ENCODE peak calls at places on chromosomes 13 and 19, in four cellular contexts. C is testis, U is stomach, A is transverse colon. L is an unnamed sample.

GRCh38 chr13:60591348-60591747 is 194.3 kb downstream of the TDRD3 start:
- DNase-seq in C (no peak), U (no peak), A (no peak), L (no peak)

GRCh38 chr19:11291991-11292390 is 4.0 kb upstream of the TSPAN16 start:
- DNase-seq in C (no peak), U (no peak), A (no peak), L (no peak)

GRCh38 chr13:29702912-29703351 is 107.4 kb upstream of the SLC7A1 start:
- DNase-seq in U (no peak), A (no peak), C (no peak), L (no peak)

GRCh38 chr13:76440568-76440967 is 445.6 kb downstream of the KCTD12 start:
- DNase-seq in A (no peak), C (no peak), U (no peak), L (no peak)

GRCh38 chr19:49799271-49799797 is 13.8 kb downstream of the FUZ start:
- DNase-seq in A (no peak), C (no peak), U (no peak), L (no peak)

GRCh38 chr13:109154146-109154545 is 524.7 kb downstream of the MYO16 start:
- DNase-seq in A (no peak), C (peak; percentile 44), U (no peak), L (no peak)

GRCh38 chr19:8682472-8682871 is 16.1 kb downstream of the ACTL9 start:
- DNase-seq in U (no peak), C (no peak), A (no peak), L (no peak)

GRCh38 chr13:112331675-112332074 is 44.5 kb upstream of the SPACA7 start:
- DNase-seq in A (no peak), U (no peak), C (no peak), L (no peak)

GRCh38 chr13:50617134-50617721 is 226.3 kb downstream of the DLEU7 start:
- DNase-seq in C (no peak), A (no peak), U (no peak), L (no peak)

GRCh38 chr19:5292843-5293606 is 47.6 kb downstream of the PTPRS start:
- DNase-seq in C (peak; percentile 69), A (peak; percentile 46), U (peak; percentile 70), L (no peak)

GRCh38 chr13:95228130-95228529 is 73.1 kb downstream of the ABCC4 start:
- DNase-seq in C (no peak), A (no peak), U (no peak), L (no peak)

GRCh38 chr19:4567584-4568071 is 8.1 kb upstream of the SEMA6B start:
- DNase-seq in A (peak; percentile 71), C (peak; percentile 74), U (peak; percentile 62), L (peak; percentile 61)

GRCh38 chr13:110538632-110539031 is 22.9 kb downstream of the RAB20 start:
- DNase-seq in A (peak; percentile 45), C (peak; percentile 75), U (no peak), L (peak; percentile 47)

GRCh38 chr13:79108914-79109643 is 297.0 kb downstream of the RBM26 start:
- DNase-seq in A (no peak), C (no peak), U (no peak), L (no peak)

GRCh38 chr19:13093407-13094284 is 9.0 kb downstream of the LYL1 start:
- DNase-seq in A (peak; percentile 86), C (peak; percentile 82), U (peak; percentile 83), L (peak; percentile 79)

GRCh38 chr19:54041969-54042606 is 21.6 kb downstream of the VSTM1 start:
- DNase-seq in A (no peak), U (no peak), C (no peak), L (no peak)

GRCh38 chr19:4866595-4867424 is 657 bp downstream of the PLIN3 start:
- DNase-seq in C (peak; percentile 75), A (peak; percentile 68), U (peak; percentile 68), L (peak; percentile 78)

GRCh38 chr19:34879563-34879962 is 47.1 kb upstream of the ZNF30 start:
- DNase-seq in U (no peak), C (no peak), A (no peak), L (no peak)

GRCh38 chr13:75365724-75366173 is 116.2 kb downstream of the TBC1D4 start:
- DNase-seq in U (no peak), C (no peak), A (no peak), L (no peak)

GRCh38 chr13:47017476-47017875 is 120.6 kb upstream of the HTR2A start:
- DNase-seq in A (no peak), U (no peak), C (no peak), L (no peak)

GRCh38 chr13:113449693-113450347 is 3.5 kb downstream of the ADPRHL1 start:
- DNase-seq in U (no peak), A (no peak), C (no peak), L (no peak)

GRCh38 chr13:113448545-113448884 is 4.8 kb downstream of the ADPRHL1 start:
- DNase-seq in U (peak; percentile 70), A (peak; percentile 47), C (peak; percentile 51), L (no peak)

GRCh38 chr13:113447596-113447995 is 5.7 kb downstream of the ADPRHL1 start:
- DNase-seq in A (no peak), U (no peak), C (no peak), L (no peak)

GRCh38 chr13:113446488-113446854 is 6.8 kb downstream of the ADPRHL1 start:
- DNase-seq in C (no peak), A (no peak), U (no peak), L (no peak)

DNA sequence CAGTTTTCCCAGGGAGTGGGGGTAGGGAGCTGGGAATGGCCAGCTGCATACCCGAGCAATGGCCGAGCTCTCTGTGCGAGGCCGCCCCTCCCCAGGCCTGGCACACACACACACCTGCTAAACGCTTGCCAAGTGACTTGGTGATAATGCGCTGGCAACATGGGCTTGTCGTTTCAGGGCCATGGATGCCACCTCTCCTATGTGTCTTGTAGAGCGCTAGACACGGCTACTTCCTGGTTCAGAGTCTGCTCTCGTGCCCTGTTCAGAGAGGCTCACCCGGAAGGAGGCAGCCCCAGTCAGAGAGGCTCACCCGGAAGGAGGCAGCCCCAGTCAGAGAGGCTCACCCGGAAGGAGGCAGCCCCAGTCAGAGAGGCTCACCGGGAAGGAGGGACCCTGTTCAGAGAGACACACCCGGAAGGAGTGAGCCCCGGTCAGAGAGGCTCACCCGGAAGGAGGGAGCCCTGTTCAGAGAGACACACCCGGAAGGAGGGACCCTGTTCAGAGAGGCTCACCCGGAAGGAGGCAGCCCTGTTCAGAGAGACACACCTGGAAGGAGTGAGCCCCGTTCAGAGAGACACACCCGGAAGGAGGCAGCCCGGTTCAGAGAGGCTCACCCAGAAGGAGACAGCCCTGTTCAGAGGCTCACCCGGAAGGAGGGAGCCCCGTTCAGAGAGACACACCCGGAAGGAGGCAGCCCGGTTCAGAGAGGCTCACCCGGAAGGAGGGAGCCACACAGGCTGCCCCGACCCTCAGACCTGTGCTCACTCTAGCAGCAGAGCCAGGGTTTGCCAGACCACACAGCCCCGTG is 4.2 kb downstream of the ADPRHL1 start:
- DNase-seq in C (peak; percentile 84), A (peak; percentile 83), U (peak; percentile 86), L (no peak)
- TF ChIP-seq POLR2A in C (no peak), A (peak; percentile 61), U (no peak), L (no peak)

DNA sequence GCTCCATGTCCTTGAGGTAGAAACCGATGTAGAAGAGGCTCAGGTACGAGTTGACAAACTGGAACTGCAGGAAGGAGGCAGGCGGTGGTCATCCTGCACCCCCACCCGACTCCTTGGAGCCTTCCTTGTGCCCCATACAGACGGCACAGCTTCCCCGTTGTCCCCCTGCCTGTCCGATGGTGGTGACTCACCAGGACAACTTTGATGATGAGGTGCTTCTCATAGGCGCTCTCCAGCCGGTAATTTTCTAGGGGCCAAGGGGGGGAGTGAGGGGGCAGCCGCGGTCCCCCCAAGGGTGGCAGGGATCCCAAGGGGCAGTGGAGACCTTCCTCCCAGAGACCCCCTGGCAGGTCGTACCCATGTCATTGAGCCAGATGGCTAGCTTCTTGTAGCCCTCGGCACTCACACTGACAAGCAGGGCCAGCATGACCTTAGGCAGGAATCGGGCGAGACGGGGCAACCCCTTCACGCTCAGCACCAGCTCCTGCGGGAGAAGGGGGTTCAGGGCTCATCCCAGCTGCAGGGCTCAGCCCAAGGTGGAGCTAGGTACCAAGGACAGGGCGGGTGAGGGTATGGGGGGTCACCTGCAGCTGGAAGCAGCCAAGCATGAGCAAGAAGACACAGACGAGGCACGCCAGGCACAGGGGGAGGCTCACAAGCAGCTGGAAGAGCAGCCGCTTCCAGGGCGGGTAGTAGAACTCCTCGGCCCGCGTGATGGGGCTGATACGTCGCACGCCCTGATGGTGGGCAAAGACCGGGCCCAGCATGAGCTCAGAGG is 4.7 kb downstream of the ANO8 start:
- DNase-seq in A (no peak), C (no peak), U (no peak), L (no peak)
- TF ChIP-seq POLR2A in A (no peak), C (no peak), U (no peak), L (no peak)

DNA sequence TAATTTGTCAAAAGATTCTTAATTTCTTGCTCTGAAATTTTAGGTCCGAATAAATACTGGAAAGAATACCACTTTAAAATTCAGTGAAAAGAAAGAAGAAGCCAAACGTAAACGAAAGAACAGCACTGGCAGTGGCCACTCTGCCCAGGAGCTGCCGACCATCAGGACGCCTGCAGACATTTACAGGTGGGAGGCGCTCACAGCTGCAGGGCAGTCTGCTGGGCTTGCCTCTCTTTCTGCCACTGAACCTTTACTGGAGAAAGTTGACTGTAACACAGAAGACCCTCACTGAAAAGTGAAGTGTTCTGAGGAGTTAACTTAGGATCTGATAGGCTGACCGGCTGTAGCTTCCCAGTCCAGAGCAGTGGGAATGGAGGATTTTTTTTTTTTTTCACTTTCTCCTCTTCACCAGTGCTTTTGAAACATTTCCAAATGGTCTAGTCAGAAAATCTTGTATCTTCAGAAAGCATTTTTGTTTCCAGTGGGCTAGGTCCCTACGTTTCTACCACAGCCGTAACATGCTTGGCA is 69.1 kb downstream of the URI1 start:
- DNase-seq in U (no peak), A (no peak), C (no peak), L (no peak)
- TF ChIP-seq POLR2A in U (no peak), A (no peak), C (no peak), L (no peak)

DNA sequence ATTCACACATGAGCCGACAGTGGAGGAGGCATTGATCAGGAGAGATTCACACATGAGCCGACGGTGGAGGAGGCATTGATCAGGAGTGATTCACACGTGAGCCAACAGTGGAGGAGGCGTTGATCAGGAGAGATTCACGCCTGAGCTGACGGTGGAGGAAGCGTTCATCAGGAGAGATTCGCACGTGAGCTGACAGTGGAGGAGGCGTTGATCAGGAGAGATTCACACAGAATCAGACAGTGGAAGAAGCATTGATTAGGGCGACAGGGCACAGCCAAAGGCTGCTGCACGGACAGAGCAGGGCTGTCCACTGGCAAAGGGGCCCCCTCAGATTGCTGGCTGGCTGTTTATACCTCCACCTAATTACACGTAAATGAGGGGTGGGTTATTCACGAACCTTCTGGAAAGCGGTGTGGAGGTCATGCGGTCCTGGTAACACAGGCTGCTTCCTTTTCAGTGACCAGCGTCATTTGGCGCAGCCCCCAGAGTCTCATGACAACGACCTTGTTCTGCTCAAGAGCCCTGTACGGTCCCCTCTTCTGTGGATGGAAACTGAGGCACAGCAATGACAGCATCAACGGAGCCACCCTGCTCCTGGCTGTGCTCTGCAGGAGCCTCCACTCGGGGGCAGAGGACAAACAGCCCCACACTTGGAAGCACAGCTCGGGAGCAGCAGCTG is 50.6 kb upstream of the GAS6 start:
- DNase-seq in C (no peak), U (peak; percentile 19), A (no peak), L (no peak)
- TF ChIP-seq POLR2A in C (no peak), U (no peak), A (no peak), L (no peak)

GRCh38 chr19:43503501-43504425 is 783 bp downstream of the PHLDB3 start:
- DNase-seq in C (peak; percentile 98), A (peak; percentile 98), U (peak; percentile 98), L (peak; percentile 99)
- TF ChIP-seq POLR2A in C (peak; percentile 9), A (peak; percentile 19), U (no peak), L (peak; percentile 67)

DNA sequence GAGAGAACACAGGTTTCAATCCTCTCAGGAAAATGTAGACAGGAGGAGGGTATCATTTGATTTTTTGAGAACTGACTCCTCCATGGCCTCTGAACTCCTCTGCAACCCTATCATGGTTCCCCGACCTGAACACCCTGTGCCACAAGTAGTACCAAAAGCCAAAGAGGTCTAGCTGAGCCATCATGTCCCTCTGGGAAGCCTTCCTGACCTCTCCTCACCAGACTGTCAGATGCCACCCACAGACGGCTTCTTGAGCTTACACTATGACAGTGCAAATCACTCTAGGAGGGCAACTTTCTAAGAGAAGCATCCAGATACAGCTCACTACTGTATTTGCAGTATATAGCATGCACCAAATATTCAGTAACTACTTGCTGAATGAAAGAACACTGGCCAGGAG is 3.7 kb downstream of the HNRNPL start:
- DNase-seq in C (no peak), A (no peak), U (no peak), L (no peak)
- TF ChIP-seq POLR2A in C (no peak), A (no peak), U (no peak), L (no peak)

L was measured in right lobe of liver.